ENCODE peak calls at places on chromosome 11, in eight cellular contexts. G is stimulated activated CD4-positive, alpha-beta T cell treated with anti-CD3 and anti-CD28 coated beads, Interleukin-12 subunit alpha, Interleukin-12 subunit beta, amount 100 ng/mL, for 4 hours; U is activated T-cell treated with anti-CD3 and anti-CD28 coated beads for 1 hour; B is esophagus squamous epithelium; A is HTR-8/SVneo; V is AG04450; H is NCI-H1930; I is CMK. D is an unnamed sample.

GRCh38 chr11:123072279-123072678 is 10.3 kb upstream of the HSPA8 start:
- DNase-seq in U (no peak), B (no peak), A (no peak), I (no peak), V (no peak), H (no peak), G (no peak), D (no peak)

GRCh38 chr11:72238040-72238450 is 5.9 kb downstream of the PHOX2A start:
- DNase-seq in U (peak), V (no peak), B (no peak), A (peak), H (no peak), I (no peak), G (peak), D (peak)

GRCh38 chr11:67010296-67010905 is 12.5 kb upstream of the SYT12 start:
- DNase-seq in A (no peak), H (no peak), I (no peak), V (no peak), U (no peak), B (no peak), G (no peak), D (no peak)

GRCh38 chr11:2882681-2883110 is 2.9 kb downstream of the CDKN1C start:
- DNase-seq in G (no peak), V (no peak), A (no peak), H (no peak), I (no peak), U (no peak), B (no peak), D (no peak)

GRCh38 chr11:120877746-120878365 is 146.0 kb upstream of the TBCEL start:
- DNase-seq in V (no peak), A (no peak), B (no peak), H (no peak), U (no peak), G (no peak), I (no peak), D (no peak)

GRCh38 chr11:121606354-121606753 is 153.6 kb upstream of the SORL1-AS1 start:
- DNase-seq in I (no peak), U (no peak), H (no peak), G (no peak), A (no peak), V (no peak), B (no peak), D (no peak)

GRCh38 chr11:134904103-134904502 is 492.1 kb upstream of the B3GAT1 start:
- DNase-seq in I (no peak), A (no peak), H (no peak), V (no peak), U (no peak), B (no peak), G (no peak), D (no peak)

GRCh38 chr11:72239849-72240460 is 4.0 kb downstream of the PHOX2A start:
- DNase-seq in I (no peak), A (no peak), B (no peak), H (no peak), G (no peak), V (no peak), U (no peak), D (no peak)

GRCh38 chr11:3121931-3122774 is 43.0 kb downstream of the OSBPL5 start:
- DNase-seq in A (no peak), I (no peak), G (no peak), U (no peak), B (no peak), H (no peak), V (no peak), D (no peak)

GRCh38 chr11:130478881-130479280 is 30.4 kb downstream of the ADAMTS15 start:
- DNase-seq in H (no peak), B (no peak), V (no peak), U (no peak), I (no peak), G (no peak), A (no peak), D (peak)

GRCh38 chr11:94845622-94846021 is 77.5 kb downstream of the AMOTL1 start:
- DNase-seq in G (no peak), A (no peak), H (no peak), U (no peak), V (peak), B (no peak), I (no peak), D (no peak)

GRCh38 chr11:124233376-124233775 is 7.5 kb upstream of the OR8G1 start:
- DNase-seq in B (no peak), A (no peak), G (no peak), H (no peak), V (no peak), U (no peak), I (no peak), D (no peak)

GRCh38 chr11:113591122-113591521 is 115.0 kb downstream of the TMPRSS5 start:
- DNase-seq in U (no peak), H (no peak), G (no peak), I (no peak), V (no peak), A (no peak), B (no peak), D (no peak)

GRCh38 chr11:119144825-119145476 is 3.9 kb upstream of the ABCG4 start:
- DNase-seq in G (no peak), U (no peak), I (peak), A (peak), B (no peak), H (peak), V (peak), D (peak)

GRCh38 chr11:74004694-74005615 is 3.9 kb downstream of the UCP3 start:
- DNase-seq in H (no peak), G (peak), V (no peak), B (no peak), A (no peak), U (peak), I (no peak), D (peak)

GRCh38 chr11:120137187-120137610 is 714 bp downstream of the TRIM29 start:
- DNase-seq in H (no peak), V (no peak), A (no peak), I (no peak), G (no peak), B (no peak), U (no peak), D (peak)

GRCh38 chr11:1532606-1533341 is 39.3 kb downstream of the DUSP8 start:
- DNase-seq in I (no peak), B (no peak), G (no peak), V (no peak), A (no peak), H (no peak), U (no peak), D (no peak)

GRCh38 chr11:34194576-34195335 is 89.3 kb downstream of the NAT10 start:
- DNase-seq in B (no peak), I (no peak), H (no peak), U (no peak), G (no peak), V (no peak), A (no peak), D (no peak)

GRCh38 chr11:15291885-15292284 is 177.2 kb downstream of the INSC start:
- DNase-seq in B (no peak), U (no peak), A (no peak), V (no peak), H (no peak), G (no peak), I (no peak), D (no peak)

GRCh38 chr11:64353101-64353738 is 5.7 kb upstream of the RPS6KA4 start:
- DNase-seq in B (no peak), H (no peak), G (no peak), U (no peak), V (no peak), I (no peak), A (no peak), D (no peak)

GRCh38 chr11:625636-626319 is 1.0 kb upstream of the CDHR5 start:
- DNase-seq in G (no peak), H (no peak), A (no peak), U (no peak), I (no peak), V (no peak), B (no peak), D (no peak)

GRCh38 chr11:17014774-17015638 is 792 bp upstream of the PLEKHA7 start:
- DNase-seq in A (no peak), V (no peak), B (no peak), U (no peak), H (peak), G (peak), I (no peak), D (peak)